ENCODE peak calls at places on chromosome 20, in eight cellular contexts. E is neural progenitor cell; H is naive thymus-derived CD4-positive, alpha-beta T cell; W is aorta; F is Caco-2; K is endothelial cell of umbilical vein; I is suprapubic skin; N is cardiac muscle cell. A is an unnamed sample. For H3K4me1 and H3K27me3, the result is how much of the 10 kb centered on the place peaks cover.

GRCh38 chr20:435558-435957 is 26.8 kb downstream of the TBC1D20 start:
- DNase-seq in H (no peak), E (no peak), K (no peak), I (no peak), N (no peak), W (no peak), F (no peak), A (no peak)

GRCh38 chr20:45857836-45858250 is 429 bp downstream of the ZSWIM3 start:
- DNase-seq in N (no peak), W (no peak), I (no peak), F (no peak), E (peak), K (no peak), H (no peak), A (no peak)

GRCh38 chr20:26218301-26218700 is 521.6 kb upstream of the ZNF337 start:
- DNase-seq in H (no peak), F (no peak), W (no peak), E (no peak), N (no peak), K (no peak), I (no peak), A (no peak)

GRCh38 chr20:13205402-13205801 is 15.7 kb upstream of the ISM1 start:
- DNase-seq in N (no peak), H (no peak), I (no peak), E (no peak), K (no peak), W (no peak), F (no peak), A (no peak)

GRCh38 chr20:52828199-52828598 is 144.0 kb upstream of the TSHZ2 start:
- DNase-seq in F (no peak), N (no peak), E (no peak), H (no peak), W (no peak), I (no peak), K (no peak), A (no peak)

GRCh38 chr20:57748601-57749130 is 38.9 kb upstream of the PMEPA1 start:
- DNase-seq in W (peak), K (peak), N (peak), I (peak), H (peak), E (peak), F (peak), A (no peak)

GRCh38 chr20:25072226-25072811 is 9.6 kb downstream of the VSX1 start:
- DNase-seq in K (no peak), I (peak), H (no peak), N (no peak), W (no peak), E (no peak), F (no peak), A (no peak)

GRCh38 chr20:41142914-41143313 is 5.6 kb downstream of the PLCG1 start:
- DNase-seq in I (no peak), W (peak), H (peak), E (no peak), K (no peak), N (no peak), F (no peak), A (no peak)

GRCh38 chr20:9149796-9150195 is 80.9 kb downstream of the PLCB4 start:
- DNase-seq in K (no peak), H (no peak), F (no peak), E (no peak), I (no peak), W (no peak), N (no peak), A (no peak)

GRCh38 chr20:25859649-25860530 is 163.2 kb upstream of the ZNF337 start:
- DNase-seq in I (no peak), W (peak), H (peak), K (peak), N (peak), E (peak), F (peak), A (no peak)

GRCh38 chr20:38885357-38885756 is 40.9 kb upstream of the FAM83D start:
- DNase-seq in F (no peak), E (no peak), K (no peak), W (no peak), H (no peak), N (no peak), I (no peak), A (no peak)

GRCh38 chr20:49348563-49348962 is 70.7 kb upstream of the ZNFX1 start:
- DNase-seq in N (no peak), F (no peak), K (no peak), W (no peak), H (no peak), E (no peak), I (no peak), A (no peak)

GRCh38 chr20:40251284-40251932 is 437.6 kb downstream of the MAFB start:
- DNase-seq in N (peak), I (no peak), W (no peak), E (peak), K (peak), H (no peak), F (peak), A (peak)

GRCh38 chr20:53751394-53752368 is 158.0 kb upstream of the ZNF217 start:
- DNase-seq in I (peak), N (peak), F (no peak), K (peak), H (peak), E (no peak), W (no peak), A (no peak)

GRCh38 chr20:8155848-8156602 is 24.0 kb downstream of the PLCB1 start:
- DNase-seq in H (no peak), W (no peak), K (peak), I (no peak), E (no peak), N (no peak), F (no peak), A (no peak)

GRCh38 chr20:32764000-32764960 is 2.1 kb downstream of the DNMT3B start:
- DNase-seq in F (no peak), I (no peak), H (no peak), E (peak), W (peak), N (no peak), K (no peak), A (no peak)

GRCh38 chr20:6122873-6123649 is at the start of gene FERMT1:
- DNase-seq in K (peak), E (peak), I (no peak), W (peak), F (peak), H (no peak), N (peak), A (no peak)

GRCh38 chr20:34058831-34059230 is 53.2 kb downstream of the EIF2S2 start:
- DNase-seq in E (no peak), N (peak), F (no peak), H (peak), I (no peak), W (no peak), K (peak), A (no peak)

GRCh38 chr20:58145506-58146080 is 82.9 kb downstream of the ANKRD60 start:
- DNase-seq in E (no peak), H (no peak), W (peak), I (peak), N (no peak), K (no peak), F (no peak), A (no peak)

DNA sequence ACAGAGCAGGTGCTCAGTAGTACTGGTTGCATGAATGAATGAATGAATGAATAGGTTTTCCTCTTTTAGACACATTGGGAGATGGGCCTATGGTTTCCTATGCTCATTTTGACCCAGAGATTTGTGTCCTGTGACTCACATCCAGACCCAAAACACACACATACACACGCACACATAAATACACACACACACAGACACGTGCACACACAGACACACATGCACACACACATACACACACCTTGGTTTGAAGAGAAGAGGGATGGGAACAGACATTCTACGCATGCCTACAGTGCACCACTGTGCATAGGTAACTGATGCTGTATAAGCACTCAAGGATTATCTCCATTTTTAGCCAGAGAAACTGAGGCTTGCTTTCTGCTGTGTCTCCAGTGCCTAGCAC is 4.1 kb downstream of the JPH2 start:
- DNase-seq in I (no peak), W (no peak), K (no peak), H (no peak), E (no peak), N (no peak), F (no peak), A (no peak)
- H3K4me3 ChIP-seq in I (no peak), W (peak), K (no peak), H (no peak), E (no peak), N (peak), F (no peak), A (no peak)

DNA sequence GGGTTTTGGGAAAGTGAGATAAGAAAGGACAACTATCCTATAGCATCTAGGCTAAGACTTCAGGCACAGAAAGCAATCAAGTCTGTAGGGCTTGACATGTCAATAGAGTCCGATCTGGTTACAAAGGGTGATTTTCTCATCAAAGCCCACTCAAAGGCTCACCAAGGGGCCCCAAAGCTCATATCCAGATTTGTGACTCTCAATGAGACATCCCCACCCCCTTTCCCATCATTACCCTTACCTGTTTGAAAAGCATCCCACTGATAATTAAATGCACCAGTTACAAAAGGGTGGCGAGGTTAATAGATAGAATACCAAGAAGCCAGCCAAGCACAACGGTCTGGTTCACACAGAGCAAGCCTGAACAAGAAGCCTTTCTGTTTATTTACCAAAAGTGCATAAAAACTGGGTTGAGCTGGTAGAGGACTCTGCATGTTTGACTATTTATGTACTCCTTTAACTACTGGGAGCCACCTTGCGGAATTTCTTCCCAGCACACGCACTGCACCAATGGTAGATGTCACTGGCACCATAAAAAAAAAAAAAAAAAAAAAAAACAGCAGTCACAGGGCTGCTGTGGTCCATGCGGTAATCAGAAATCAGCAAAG is 6.1 kb downstream of the JAG1 start:
- DNase-seq in H (no peak), F (no peak), W (no peak), K (no peak), I (no peak), E (peak), N (no peak), A (no peak)
- H3K4me1 ChIP-seq in H (under half), F (under half), W (under half), K (half or more), I (half or more), E (half or more), N (under half), A (under half)

GRCh38 chr20:60316759-60317158 is 358.5 kb downstream of the CDH26 start:
- DNase-seq in E (no peak), K (no peak), I (no peak), N (no peak), W (no peak), F (no peak), H (no peak), A (no peak)
- H3K27me3 ChIP-seq in E (under half), K (under half), I (under half), N (under half), W (under half), F (under half), H (under half), A (under half)

GRCh38 chr20:22680031-22680740 is 95.8 kb upstream of the FOXA2 start:
- DNase-seq in K (no peak), W (no peak), E (no peak), N (no peak), H (no peak), F (peak), I (no peak), A (no peak)
- H3K4me3 ChIP-seq in K (no peak), W (no peak), E (no peak), N (no peak), H (no peak), F (no peak), I (no peak), A (no peak)

DNA sequence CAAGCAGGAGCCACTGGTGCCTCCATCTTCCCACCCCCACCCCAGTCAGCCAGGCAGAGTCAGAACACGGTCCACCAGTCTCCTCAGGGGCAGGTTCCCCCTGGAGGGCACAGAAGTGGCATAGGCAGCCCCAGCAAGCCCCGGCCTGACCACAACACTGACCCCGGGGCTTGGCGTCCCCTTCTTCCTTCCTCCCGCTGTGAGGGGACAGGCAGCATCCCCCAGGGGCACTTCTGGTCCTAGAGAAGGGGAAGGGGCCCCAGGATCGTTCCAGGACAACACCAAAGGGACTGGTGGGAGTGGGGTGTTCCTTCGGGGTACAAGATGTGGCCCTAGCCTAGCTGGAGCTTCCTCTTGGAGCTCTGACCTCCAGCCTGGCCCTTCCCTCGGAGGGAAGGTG is 36.1 kb downstream of the YTHDF1 start:
- DNase-seq in H (no peak), F (no peak), E (no peak), I (no peak), W (no peak), K (no peak), N (no peak), A (no peak)
- H3K4me1 ChIP-seq in H (under half), F (under half), E (under half), I (under half), W (under half), K (under half), N (under half), A (under half)

GRCh38 chr20:19653328-19653727 is 104.7 kb upstream of the RIN2 start:
- DNase-seq in H (no peak), I (no peak), K (no peak), E (no peak), W (no peak), F (no peak), N (no peak), A (no peak)
- H3K27me3 ChIP-seq in H (under half), I (under half), K (under half), E (under half), W (under half), F (under half), N (under half), A (under half)

A was measured in iPS DF 6.9.